ENCODE peak calls at places on chromosome 14, in five cellular contexts. D is astrocyte, G is IMR-90, I is GM12878, V is HCT116. O is an unnamed sample. For H3K36me3, the result is how much of the 10 kb centered on the place peaks cover.

GRCh38 chr14:28157289-28157869 is 609.2 kb upstream of the FOXG1 start:
- DNase-seq in D (no peak), G (no peak), I (no peak), V (no peak), O (no peak)

GRCh38 chr14:64654072-64654899 is 49.9 kb upstream of the PLEKHG3 start:
- DNase-seq in D (peak), G (peak), I (peak), V (no peak), O (peak)

GRCh38 chr14:65229431-65230286 is 127.3 kb upstream of the MAX start:
- DNase-seq in D (peak), G (no peak), I (no peak), V (no peak), O (no peak)

GRCh38 chr14:68632591-68632895 is 160.3 kb downstream of the ZFP36L1 start:
- DNase-seq in D (no peak), G (no peak), I (no peak), V (no peak), O (no peak)

GRCh38 chr14:70789361-70789760 is 20.0 kb downstream of the MAP3K9 start:
- DNase-seq in D (peak), G (peak), I (no peak), V (no peak), O (peak)

GRCh38 chr14:102505775-102506598 is 3.6 kb downstream of the ANKRD9 start:
- DNase-seq in D (no peak), G (no peak), I (no peak), V (no peak), O (no peak)

GRCh38 chr14:36066636-36067035 is 109.9 kb downstream of the PTCSC3 start:
- DNase-seq in D (no peak), G (no peak), I (no peak), V (no peak), O (peak)

GRCh38 chr14:79583738-79584405 is 627.4 kb downstream of the DIO2 start:
- DNase-seq in D (peak), G (peak), I (no peak), V (no peak), O (peak)

GRCh38 chr14:61750708-61751474 is 11.3 kb upstream of the SNAPC1 start:
- DNase-seq in D (peak), G (peak), I (peak), V (peak), O (peak)

GRCh38 chr14:50229646-50230045 is 1.7 kb downstream of the SOS2 start:
- DNase-seq in D (no peak), G (no peak), I (no peak), V (no peak), O (no peak)

GRCh38 chr14:106094654-106095189 is 568.3 kb downstream of the TMEM121 start:
- DNase-seq in D (no peak), G (no peak), I (no peak), V (no peak), O (no peak)

GRCh38 chr14:37870947-37871346 is 275.5 kb downstream of the TTC6 start:
- DNase-seq in D (no peak), G (no peak), I (no peak), V (no peak), O (peak)

GRCh38 chr14:100543471-100544455 is 43.5 kb downstream of the BEGAIN start:
- DNase-seq in D (no peak), G (no peak), I (no peak), V (no peak), O (no peak)

GRCh38 chr14:99807413-99808132 is 14.4 kb downstream of the EML1 start:
- DNase-seq in D (peak), G (no peak), I (no peak), V (no peak), O (peak)

GRCh38 chr14:27392153-27392552 is 794.3 kb upstream of the NOVA1 start:
- DNase-seq in D (peak), G (no peak), I (no peak), V (no peak), O (peak)

GRCh38 chr14:94523265-94523664 is 14.0 kb upstream of the SERPINA12 start:
- DNase-seq in D (no peak), G (no peak), I (no peak), V (no peak), O (no peak)

GRCh38 chr14:70698288-70698687 is 56.6 kb downstream of the TTC9 start:
- DNase-seq in D (peak), G (peak), I (no peak), V (no peak), O (peak)

GRCh38 chr14:68392393-68393085 is 400.3 kb downstream of the ZFP36L1 start:
- DNase-seq in D (no peak), G (no peak), I (no peak), V (no peak), O (no peak)

GRCh38 chr14:59189281-59189821 is 884 bp downstream of the DAAM1 start:
- DNase-seq in D (peak), G (peak), I (no peak), V (no peak), O (peak)

GRCh38 chr14:23054000-23054811 is 3.1 kb downstream of the CDH24 start:
- DNase-seq in D (no peak), G (no peak), I (no peak), V (no peak), O (no peak)

GRCh38 chr14:31934767-31935266 is 142.3 kb upstream of the ARHGAP5 start:
- DNase-seq in D (peak), G (peak), I (no peak), V (peak), O (peak)

GRCh38 chr14:26528415-26529182 is 69.2 kb downstream of the NOVA1 start:
- DNase-seq in D (peak), G (peak), I (no peak), V (no peak), O (no peak)

GRCh38 chr14:38121280-38121679 is 86.4 kb upstream of the SSTR1 start:
- DNase-seq in D (no peak), G (no peak), I (no peak), V (no peak), O (no peak)

GRCh38 chr14:34354556-34354955 is 107.5 kb downstream of the SPTSSA start:
- DNase-seq in D (peak), G (no peak), I (no peak), V (no peak), O (peak)

GRCh38 chr14:28468191-28469151 is 298.1 kb upstream of the FOXG1 start:
- DNase-seq in D (peak), G (no peak), I (no peak), V (no peak), O (no peak)

GRCh38 chr14:93055651-93056115 is 60.0 kb downstream of the ITPK1 start:
- DNase-seq in D (no peak), G (no peak), I (no peak), V (no peak), O (no peak)
- H3K9ac ChIP-seq in D (no peak), G (no peak), I (no peak), V (no peak), O (no peak)

DNA sequence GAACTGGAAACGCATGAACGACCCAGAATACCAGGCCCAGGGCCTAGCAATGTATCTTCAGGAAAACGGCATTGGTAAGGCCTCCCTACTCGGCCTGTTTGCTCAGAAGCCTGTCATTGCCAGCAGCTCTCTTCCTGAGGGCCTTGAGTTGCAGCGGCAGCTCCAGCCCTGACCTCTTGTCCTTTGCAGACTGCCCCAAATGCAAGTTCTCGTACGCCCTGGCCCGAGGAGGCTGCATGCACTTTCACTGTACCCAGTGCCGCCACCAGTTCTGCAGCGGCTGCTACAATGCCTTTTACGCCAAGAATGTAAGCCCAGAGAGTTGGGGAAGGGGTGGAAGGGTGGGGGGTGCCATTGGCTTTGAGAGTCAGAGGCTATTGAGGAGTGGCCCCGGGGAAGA is 3.7 kb upstream of the IRF9 start:
- DNase-seq in D (no peak), G (no peak), I (no peak), V (no peak), O (no peak)
- H3K36me3 ChIP-seq in D (under half), G (half or more), I (under half), V (under half), O (under half)

GRCh38 chr14:90558041-90558982 is 161.5 kb downstream of the CALM1 start:
- DNase-seq in D (no peak), G (no peak), I (no peak), V (no peak), O (no peak)
- H3K4me2 ChIP-seq in D (no peak), G (no peak), I (no peak), V (no peak), O (no peak)

GRCh38 chr14:74606727-74607126 is 5.3 kb downstream of the LTBP2 start:
- DNase-seq in D (no peak), G (no peak), I (no peak), V (no peak), O (no peak)

GRCh38 chr14:74604157-74604556 is 7.9 kb downstream of the LTBP2 start:
- DNase-seq in D (no peak), G (no peak), I (no peak), V (no peak), O (no peak)

GRCh38 chr14:74604896-74605295 is 7.1 kb downstream of the LTBP2 start:
- DNase-seq in D (no peak), G (peak), I (no peak), V (no peak), O (no peak)

GRCh38 chr14:74608959-74609611 is 3.0 kb downstream of the LTBP2 start:
- DNase-seq in D (peak), G (peak), I (peak), V (peak), O (peak)

GRCh38 chr14:74605531-74606223 is 6.4 kb downstream of the LTBP2 start:
- DNase-seq in D (no peak), G (no peak), I (no peak), V (no peak), O (no peak)
- H3K9ac ChIP-seq in D (no peak), G (peak), I (no peak), V (no peak), O (no peak)

DNA sequence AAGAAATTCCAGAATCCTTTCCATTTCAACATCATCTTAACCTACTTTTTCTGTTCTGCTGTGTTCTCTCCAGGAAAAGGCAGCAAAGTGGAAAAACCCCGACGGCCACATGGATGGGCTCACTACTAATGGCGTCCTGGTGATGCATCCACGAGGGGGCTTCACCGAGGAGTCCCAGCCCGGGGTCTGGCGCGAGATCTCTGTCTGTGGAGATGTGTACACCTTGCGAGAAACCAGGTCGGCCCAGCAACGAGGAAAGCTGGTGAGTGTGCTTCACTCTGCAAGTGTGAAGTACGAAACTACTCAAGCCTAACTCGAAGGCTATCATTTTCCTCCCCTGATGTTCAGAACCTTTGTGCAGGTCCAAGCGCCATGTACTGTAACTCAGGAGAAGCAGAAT is 172.0 kb downstream of the PELI2 start:
- DNase-seq in D (no peak), G (no peak), I (no peak), V (no peak), O (no peak)
- H3K36me3 ChIP-seq in D (under half), G (under half), I (under half), V (under half), O (under half)

GRCh38 chr14:44897041-44897843 is 64.5 kb downstream of the KLHL28 start:
- DNase-seq in D (peak), G (peak), I (peak), V (peak), O (peak)
- H3K4me2 ChIP-seq in D (peak), G (peak), I (peak), V (peak), O (peak)